ENCODE peak calls at places on chromosomes 2 and 18, in seven cellular contexts. M is body of pancreas, O is breast epithelium, R is heart left ventricle, S is heart right ventricle, Q is HFF-Myc, I is GM12865. L is an unnamed sample.

GRCh38 chr2:99890616-99891259 is 251.7 kb downstream of the AFF3 start:
- DNase-seq in M (no peak), O (no peak), R (peak), S (peak), Q (no peak), I (no peak), L (no peak)

GRCh38 chr18:6591491-6591890 is 138.0 kb upstream of the ARHGAP28 start:
- DNase-seq in M (no peak), O (no peak), R (no peak), S (no peak), Q (peak), I (no peak), L (no peak)

GRCh38 chr18:52451252-52451651 is 111.3 kb downstream of the DCC start:
- DNase-seq in M (no peak), O (no peak), R (no peak), S (no peak), Q (no peak), I (no peak), L (no peak)

GRCh38 chr2:83196225-83196624 is 1262.9 kb downstream of the SUCLG1 start:
- DNase-seq in M (no peak), O (no peak), R (no peak), S (no peak), Q (peak), I (no peak), L (peak)

GRCh38 chr2:96452054-96452453 is 53.1 kb downstream of the NEURL3 start:
- DNase-seq in M (no peak), O (no peak), R (no peak), S (no peak), Q (no peak), I (no peak), L (no peak)

GRCh38 chr2:239445771-239446524 is 45.1 kb upstream of the HDAC4 start:
- DNase-seq in M (no peak), O (no peak), R (no peak), S (no peak), Q (no peak), I (no peak), L (no peak)

GRCh38 chr2:206823178-206823577 is 57.8 kb downstream of the FASTKD2 start:
- DNase-seq in M (no peak), O (no peak), R (peak), S (no peak), Q (no peak), I (no peak), L (peak)

GRCh38 chr2:19648583-19648982 is 253.2 kb downstream of the TTC32 start:
- DNase-seq in M (no peak), O (no peak), R (peak), S (peak), Q (no peak), I (no peak), L (no peak)

GRCh38 chr2:37875332-37875976 is 49.6 kb upstream of the RMDN2 start:
- DNase-seq in M (no peak), O (no peak), R (peak), S (no peak), Q (no peak), I (no peak), L (no peak)

GRCh38 chr2:42859801-42860200 is 67.4 kb upstream of the HAAO start:
- DNase-seq in M (no peak), O (no peak), R (no peak), S (no peak), Q (no peak), I (no peak), L (no peak)

GRCh38 chr2:14944562-14945346 is 312.2 kb downstream of the LRATD1 start:
- DNase-seq in M (peak), O (no peak), R (no peak), S (no peak), Q (no peak), I (peak), L (peak)

GRCh38 chr2:235418918-235419317 is 74.9 kb upstream of the AGAP1 start:
- DNase-seq in M (no peak), O (no peak), R (no peak), S (no peak), Q (no peak), I (no peak), L (no peak)

GRCh38 chr2:47088371-47089082 is 66.6 kb downstream of the STPG4 start:
- DNase-seq in M (no peak), O (no peak), R (no peak), S (no peak), Q (no peak), I (no peak), L (no peak)

GRCh38 chr2:65282492-65283053 is 54.9 kb downstream of the ACTR2 start:
- DNase-seq in M (no peak), O (no peak), R (no peak), S (no peak), Q (no peak), I (no peak), L (no peak)

GRCh38 chr2:209426432-209426831 is 2.6 kb downstream of the MAP2 start:
- DNase-seq in M (no peak), O (peak), R (no peak), S (no peak), Q (no peak), I (no peak), L (no peak)

GRCh38 chr2:209422191-209422754 is 1.6 kb upstream of the MAP2 start:
- DNase-seq in M (no peak), O (no peak), R (no peak), S (no peak), Q (no peak), I (no peak), L (no peak)

GRCh38 chr2:209423562-209424541 is at the start of gene MAP2:
- DNase-seq in M (peak), O (peak), R (peak), S (peak), Q (no peak), I (peak), L (peak)

DNA sequence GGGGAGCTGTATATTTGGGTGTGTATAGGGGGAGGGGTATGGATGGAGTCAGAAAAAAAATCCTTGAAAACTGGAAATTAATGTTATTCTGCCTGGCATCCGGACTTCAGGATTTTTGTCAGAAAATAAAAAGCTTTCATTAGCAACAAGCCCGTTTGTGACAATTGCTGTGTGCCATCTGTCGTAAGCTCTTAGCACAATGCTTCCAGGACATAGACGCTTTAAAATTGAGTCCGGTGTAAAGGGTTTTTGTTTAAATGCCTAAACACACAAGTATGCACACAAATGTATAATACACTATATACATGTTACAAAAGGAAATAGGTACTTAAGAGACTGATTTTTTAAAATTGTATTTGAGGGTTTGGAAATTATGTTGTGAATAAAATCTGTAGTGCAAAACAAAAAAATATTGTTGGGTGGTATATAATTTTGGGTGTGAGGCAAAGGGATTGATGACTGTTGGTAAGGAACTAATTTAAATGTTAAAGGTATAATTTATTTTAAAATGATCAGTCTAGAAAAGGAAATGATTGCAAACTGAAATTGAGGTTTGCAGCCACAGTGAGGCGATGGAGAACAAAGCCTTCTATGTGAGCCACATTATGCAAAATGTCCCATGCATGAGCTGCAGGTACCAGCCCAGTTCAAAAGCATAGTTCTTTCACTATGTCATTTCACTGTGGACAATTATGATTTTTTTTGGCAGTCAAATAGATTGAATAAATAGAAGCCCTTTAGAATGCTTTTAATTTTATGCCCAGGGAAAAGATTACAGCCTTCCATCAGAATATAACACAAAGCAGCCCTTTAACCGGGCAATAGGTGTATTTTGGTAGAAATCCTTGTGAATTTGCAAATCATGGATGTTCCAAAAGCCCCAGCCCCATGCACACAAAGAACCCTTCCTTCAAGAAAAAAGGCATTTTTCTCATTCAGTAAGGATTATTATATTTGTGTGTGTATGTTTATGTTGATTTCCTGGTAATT is 1.5 kb downstream of the MAP2 start:
- DNase-seq in M (peak), O (no peak), R (no peak), S (no peak), Q (no peak), I (peak), L (peak)
- H3K4me3 ChIP-seq in M (peak), O (peak), R (peak), S (peak), Q (peak), I (no peak), L (peak)

GRCh38 chr18:32714571-32715148 is 58.2 kb downstream of the KLHL14 start:
- DNase-seq in M (peak), O (peak), R (no peak), S (no peak), Q (peak), I (peak), L (peak)

GRCh38 chr18:32711862-32712261 is 61.0 kb downstream of the KLHL14 start:
- DNase-seq in M (no peak), O (no peak), R (no peak), S (no peak), Q (no peak), I (no peak), L (no peak)

GRCh38 chr18:32722279-32722678 is 50.5 kb downstream of the KLHL14 start:
- DNase-seq in M (no peak), O (no peak), R (no peak), S (no peak), Q (no peak), I (no peak), L (no peak)

GRCh38 chr18:32712860-32713259 is 60.0 kb downstream of the KLHL14 start:
- DNase-seq in M (no peak), O (no peak), R (no peak), S (no peak), Q (no peak), I (no peak), L (no peak)

GRCh38 chr18:32717151-32717550 is 55.7 kb downstream of the KLHL14 start:
- DNase-seq in M (no peak), O (no peak), R (no peak), S (no peak), Q (no peak), I (no peak), L (no peak)
- TF ChIP-seq CTCF in M (no peak), O (no peak), R (no peak), S (no peak), Q (no peak), I (no peak), L (no peak)

DNA sequence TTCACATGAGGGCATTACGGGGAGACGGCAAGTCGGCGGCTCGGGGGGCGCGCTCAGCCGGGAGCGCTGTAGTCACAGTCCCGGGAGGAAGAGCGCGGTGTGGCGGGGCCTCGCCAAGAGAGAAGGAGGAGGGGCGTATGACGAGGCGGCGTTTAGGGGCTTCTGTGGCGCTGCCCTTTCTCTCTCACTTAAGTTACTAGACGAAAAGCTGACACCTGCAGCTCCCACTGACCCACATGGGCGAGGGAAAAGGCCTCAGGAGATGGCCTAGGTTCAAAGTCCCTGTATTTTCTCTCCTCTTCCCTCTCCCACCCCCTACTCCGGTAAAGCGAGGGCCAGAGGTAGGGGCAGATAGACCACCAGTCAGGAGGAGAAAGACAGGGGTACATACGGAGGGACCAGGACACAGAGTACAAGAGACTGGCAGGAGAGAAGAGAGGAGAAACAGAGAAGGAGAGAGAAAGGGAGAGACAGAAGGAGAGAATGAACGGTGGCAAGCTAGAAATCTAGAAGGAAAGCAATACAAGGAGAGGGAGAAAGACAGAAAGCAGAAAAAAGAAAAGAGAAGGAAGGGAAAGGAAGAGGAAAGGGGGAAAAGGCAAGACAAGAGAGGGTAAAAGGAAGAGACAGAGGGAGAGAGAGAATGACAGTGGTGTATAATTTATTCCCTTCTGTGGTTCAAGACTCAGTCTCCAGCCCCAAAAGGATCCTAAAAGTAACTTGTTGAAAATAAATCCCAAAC is 3.8 kb downstream of the SIX2 start:
- DNase-seq in M (no peak), O (no peak), R (no peak), S (no peak), Q (no peak), I (no peak), L (no peak)
- H3K4me3 ChIP-seq in M (no peak), O (no peak), R (no peak), S (no peak), Q (no peak), I (no peak), L (no peak)

GRCh38 chr2:52416340-52416739 is 1351.3 kb upstream of the CHAC2 start:
- DNase-seq in M (no peak), O (no peak), R (no peak), S (no peak), Q (no peak), I (no peak), L (no peak)
- TF ChIP-seq CTCF in M (no peak), O (no peak), R (no peak), S (no peak), Q (no peak), I (no peak), L (peak)

DNA sequence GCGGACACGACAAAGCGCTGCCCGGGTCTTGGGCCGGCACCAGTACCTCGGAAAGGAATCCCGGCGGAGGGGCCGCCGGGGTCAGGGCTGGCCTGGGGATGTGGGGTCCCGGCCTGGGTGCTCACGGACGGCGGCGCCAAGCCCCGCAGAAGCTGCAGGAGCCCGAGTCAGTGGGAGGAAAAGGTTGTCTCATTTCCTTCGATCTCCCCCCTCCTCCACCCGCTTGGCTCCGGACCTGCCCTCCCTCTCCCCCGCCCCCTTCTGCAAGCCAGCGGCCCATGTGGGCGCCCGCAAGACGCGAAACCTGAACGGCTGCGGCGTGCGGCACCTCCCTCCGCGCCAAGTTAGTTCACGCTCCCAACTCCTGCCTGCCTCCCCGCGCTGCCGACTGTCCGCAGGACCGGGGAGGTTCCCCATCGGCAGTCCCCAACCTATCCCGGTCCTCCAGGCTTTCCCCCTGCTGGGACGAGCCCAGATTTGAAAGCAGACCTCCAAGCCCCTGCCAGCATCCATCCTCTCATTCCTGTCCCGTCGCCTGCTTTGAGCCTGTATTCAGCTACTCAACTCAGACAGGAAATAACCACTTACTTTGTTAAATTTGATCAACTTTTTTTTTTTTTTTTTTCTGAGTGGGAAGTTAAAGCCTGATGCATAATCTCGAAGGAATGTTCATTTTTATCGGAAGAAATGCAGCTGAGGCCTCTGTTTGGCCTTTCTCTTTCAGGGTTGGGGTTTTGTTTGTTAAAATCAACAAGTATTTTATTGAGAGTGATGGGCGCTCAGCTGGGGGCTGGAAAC is at the start of gene EVA1A:
- DNase-seq in M (peak), O (peak), R (peak), S (peak), Q (no peak), I (peak), L (no peak)
- H3K4me3 ChIP-seq in M (peak), O (peak), R (peak), S (peak), Q (peak), I (peak), L (no peak)

GRCh38 chr2:40244251-40245010 is 207.5 kb downstream of the SLC8A1 start:
- DNase-seq in M (peak), O (no peak), R (peak), S (peak), Q (no peak), I (peak), L (no peak)
- TF ChIP-seq CTCF in M (peak), O (no peak), R (peak), S (peak), Q (peak), I (peak), L (peak)

GRCh38 chr18:37564796-37565137 is 831 bp downstream of the CELF4 start:
- DNase-seq in M (peak), O (no peak), R (peak), S (peak), Q (peak), I (no peak), L (no peak)

GRCh38 chr18:37566479-37567060 is 972 bp upstream of the CELF4 start:
- DNase-seq in M (no peak), O (no peak), R (no peak), S (no peak), Q (no peak), I (no peak), L (no peak)

GRCh38 chr18:37563810-37564511 is 1.6 kb downstream of the CELF4 start:
- DNase-seq in M (no peak), O (no peak), R (no peak), S (no peak), Q (no peak), I (no peak), L (no peak)

GRCh38 chr18:37565985-37566478 is 434 bp upstream of the CELF4 start:
- DNase-seq in M (peak), O (no peak), R (peak), S (peak), Q (no peak), I (no peak), L (no peak)

DNA sequence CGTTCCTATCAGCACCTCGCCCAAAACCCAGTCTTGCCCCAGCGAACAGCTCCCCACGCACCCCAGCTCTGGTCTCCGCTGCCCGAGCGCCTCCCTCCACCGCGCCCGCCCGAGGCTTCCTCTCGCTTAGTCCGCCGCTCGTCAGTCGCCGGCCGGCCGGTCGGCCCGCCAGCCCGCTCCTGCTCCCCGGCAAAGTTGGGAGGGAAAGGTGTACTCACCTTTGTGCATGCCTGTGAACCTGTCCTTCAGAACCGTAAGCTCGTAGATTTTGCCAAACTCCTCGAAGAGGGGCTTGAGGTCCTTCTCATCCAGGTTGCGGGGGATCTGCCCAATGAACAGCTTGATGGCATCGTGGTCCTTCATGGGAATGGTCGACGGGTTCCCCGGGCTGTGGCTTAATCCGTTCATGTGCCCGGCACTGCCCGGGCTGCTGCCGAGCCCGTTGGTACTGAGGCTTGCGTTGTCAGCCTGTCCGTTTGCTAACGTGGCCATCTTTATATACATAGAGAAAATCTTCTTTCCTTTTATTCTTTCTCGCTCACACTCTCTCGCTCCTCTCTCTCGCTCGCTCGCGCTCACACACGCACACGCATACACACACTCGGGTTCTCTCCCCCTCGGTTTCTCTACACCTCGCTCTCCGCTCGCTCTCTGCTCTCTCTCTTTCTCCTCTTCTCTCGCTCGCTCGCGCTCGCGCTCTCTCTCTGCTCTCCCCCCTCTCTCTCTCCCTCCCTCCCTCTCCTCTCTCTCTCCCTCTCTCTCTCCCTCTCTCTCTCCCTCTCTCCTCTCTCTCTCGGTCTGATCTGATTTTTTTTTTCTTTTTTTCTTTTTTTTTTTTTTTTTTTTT is at the start of gene CELF4:
- DNase-seq in M (peak), O (no peak), R (no peak), S (no peak), Q (no peak), I (no peak), L (no peak)
- H3K4me3 ChIP-seq in M (peak), O (peak), R (peak), S (peak), Q (peak), I (no peak), L (peak)

GRCh38 chr2:53567073-53567472 is 200.5 kb upstream of the CHAC2 start:
- DNase-seq in M (no peak), O (no peak), R (no peak), S (no peak), Q (no peak), I (no peak), L (no peak)

GRCh38 chr2:53572696-53573095 is 194.9 kb upstream of the CHAC2 start:
- DNase-seq in M (no peak), O (no peak), R (no peak), S (no peak), Q (no peak), I (no peak), L (no peak)

GRCh38 chr2:53568463-53568862 is 199.1 kb upstream of the CHAC2 start:
- DNase-seq in M (no peak), O (no peak), R (no peak), S (no peak), Q (no peak), I (peak), L (no peak)

GRCh38 chr2:53575606-53576360 is 191.8 kb upstream of the CHAC2 start:
- DNase-seq in M (no peak), O (no peak), R (no peak), S (no peak), Q (no peak), I (no peak), L (no peak)

GRCh38 chr2:53569957-53570727 is 197.5 kb upstream of the CHAC2 start:
- DNase-seq in M (peak), O (no peak), R (no peak), S (no peak), Q (no peak), I (no peak), L (no peak)
- TF ChIP-seq CTCF in M (peak), O (no peak), R (no peak), S (peak), Q (no peak), I (no peak), L (peak)

GRCh38 chr2:151408788-151409600 is 708 bp upstream of the RIF1 start:
- DNase-seq in M (no peak), O (no peak), R (no peak), S (no peak), Q (no peak), I (no peak), L (no peak)
- H3K4me3 ChIP-seq in M (no peak), O (peak), R (no peak), S (peak), Q (peak), I (peak), L (peak)